ENCODE peak calls at places on chromosomes 7 and 10, in six cellular contexts. Z is H9, B is neuronal stem cell, K is H1, A is mesenchymal stem cell, H is IMR-90. G is an unnamed sample.

GRCh38 chr10:93110472-93111146 is 36.9 kb downstream of the CYP26A1 start:
- DNase-seq in Z (no peak), B (no peak), K (no peak), A (no peak), H (no peak), G (no peak)

GRCh38 chr7:22670422-22670815 is 56.6 kb upstream of the IL6 start:
- DNase-seq in Z (no peak), B (no peak), K (no peak), A (no peak), H (no peak), G (no peak)

GRCh38 chr10:44675086-44675874 is 235.9 kb upstream of the TMEM72 start:
- DNase-seq in Z (no peak), B (no peak), K (no peak), A (no peak), H (no peak), G (no peak)

GRCh38 chr10:23058366-23058765 is 37.0 kb upstream of the MSRB2 start:
- DNase-seq in Z (no peak), B (no peak), K (no peak), A (no peak), H (no peak), G (no peak)

GRCh38 chr7:134593530-134594392 is 44.9 kb downstream of the AKR1B15 start:
- DNase-seq in Z (no peak), B (no peak), K (no peak), A (peak; percentile 87), H (peak; percentile 95), G (peak; percentile 6)

GRCh38 chr7:36683111-36683510 is 41.2 kb downstream of the AOAH start:
- DNase-seq in Z (no peak), B (no peak), K (no peak), A (no peak), H (no peak), G (peak; percentile 83)

GRCh38 chr10:112898540-112899395 is 51.3 kb upstream of the TCF7L2 start:
- DNase-seq in Z (peak; percentile 95), B (peak; percentile 53), K (peak; percentile 85), A (peak; percentile 62), H (peak; percentile 80), G (no peak)

GRCh38 chr7:2465928-2466327 is 10.3 kb downstream of the GRIFIN start:
- DNase-seq in Z (no peak), B (no peak), K (no peak), A (no peak), H (no peak), G (no peak)

GRCh38 chr10:48456361-48456804 is 148.5 kb downstream of the ARHGAP22 start:
- DNase-seq in Z (peak; percentile 32), B (no peak), K (peak; percentile 46), A (peak; percentile 13), H (no peak), G (no peak)

GRCh38 chr10:70312972-70313371 is 29.2 kb upstream of the NPFFR1 start:
- DNase-seq in Z (no peak), B (no peak), K (no peak), A (no peak), H (peak; percentile 29), G (no peak)

GRCh38 chr10:62063795-62064472 is 162.4 kb downstream of the ARID5B start:
- DNase-seq in Z (no peak), B (no peak), K (no peak), A (peak; percentile 46), H (peak; percentile 65), G (peak; percentile 74)
- H4K91ac ChIP-seq in Z (no peak overlapping the region), B (no peak overlapping the region), K (no peak overlapping the region), A (no peak overlapping the region), H (peak overlapping the region; percentile 16), G (no peak overlapping the region)

GRCh38 chr7:132773527-132773956 is 197.3 kb upstream of the PLXNA4 start:
- DNase-seq in Z (no peak), B (no peak), K (no peak), A (no peak), H (peak; percentile 54), G (no peak)

GRCh38 chr7:132778761-132779160 is 202.5 kb upstream of the PLXNA4 start:
- DNase-seq in Z (no peak), B (no peak), K (peak; percentile 38), A (no peak), H (no peak), G (no peak)

GRCh38 chr7:132777956-132778355 is 201.7 kb upstream of the PLXNA4 start:
- DNase-seq in Z (no peak), B (no peak), K (no peak), A (no peak), H (no peak), G (no peak)

GRCh38 chr7:132777419-132777818 is 201.1 kb upstream of the PLXNA4 start:
- DNase-seq in Z (no peak), B (no peak), K (no peak), A (no peak), H (no peak), G (no peak)

DNA sequence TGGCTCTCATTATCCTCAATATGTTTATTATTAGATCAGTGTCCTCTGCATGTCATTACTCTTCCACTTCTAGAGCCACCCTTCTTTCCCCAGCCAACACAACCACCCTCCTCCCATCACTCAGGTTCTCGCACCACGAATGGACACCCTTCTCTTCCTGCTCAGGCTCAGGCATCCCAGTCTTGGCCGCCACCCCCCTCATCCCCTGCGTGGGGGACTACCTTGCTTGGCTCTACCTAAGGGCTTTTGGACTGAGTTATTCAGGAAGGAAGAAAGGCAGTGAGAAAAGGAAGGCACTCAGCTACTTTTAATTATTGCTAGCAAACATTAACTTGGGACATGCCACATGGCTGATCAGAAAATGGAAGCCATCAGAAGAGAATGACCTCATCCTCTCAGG is 199.8 kb upstream of the PLXNA4 start:
- DNase-seq in Z (no peak), B (no peak), K (no peak), A (no peak), H (no peak), G (no peak)
- H2AK5ac ChIP-seq in Z (no peak overlapping the region), B (no peak overlapping the region), K (no peak overlapping the region), A (no peak overlapping the region), H (no peak overlapping the region), G (no peak overlapping the region)

GRCh38 chr7:80848841-80849240 is 70.0 kb downstream of the SEMA3C start:
- DNase-seq in Z (no peak), B (no peak), K (no peak), A (no peak), H (no peak), G (no peak)
- H3K18ac ChIP-seq in Z (no peak overlapping the region), B (no peak overlapping the region), K (no peak overlapping the region), A (no peak overlapping the region), H (no peak overlapping the region), G (no peak overlapping the region)

GRCh38 chr7:78691584-78691983 is 761.9 kb downstream of the MAGI2 start:
- DNase-seq in Z (no peak), B (no peak), K (no peak), A (no peak), H (no peak), G (no peak)
- H4K91ac ChIP-seq in Z (no peak overlapping the region), B (no peak overlapping the region), K (no peak overlapping the region), A (no peak overlapping the region), H (no peak overlapping the region), G (no peak overlapping the region)

DNA sequence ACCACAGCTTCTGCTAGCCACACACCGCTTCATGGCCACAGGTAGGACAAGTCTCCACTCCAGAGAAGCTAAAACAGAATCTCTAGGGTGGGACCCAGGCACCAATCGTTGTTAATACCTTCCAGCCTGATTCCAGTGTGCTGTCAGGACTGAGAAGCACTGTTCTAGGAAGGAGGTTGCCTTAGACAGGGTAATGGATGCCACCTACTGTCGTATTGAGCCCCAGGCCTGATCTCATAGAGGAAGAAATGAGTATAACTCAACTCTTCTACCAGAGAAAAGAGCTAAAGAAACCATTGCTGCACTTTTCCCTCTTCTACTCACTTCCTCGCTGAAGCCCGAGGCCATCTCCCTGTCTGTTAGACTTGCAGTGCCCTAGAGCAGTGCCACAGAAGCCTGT is 31.8 kb downstream of the CNNM1 start:
- DNase-seq in Z (no peak), B (no peak), K (no peak), A (no peak), H (no peak), G (no peak)
- H2AK5ac ChIP-seq in Z (no peak overlapping the region), B (no peak overlapping the region), K (no peak overlapping the region), A (no peak overlapping the region), H (no peak overlapping the region), G (no peak overlapping the region)

DNA sequence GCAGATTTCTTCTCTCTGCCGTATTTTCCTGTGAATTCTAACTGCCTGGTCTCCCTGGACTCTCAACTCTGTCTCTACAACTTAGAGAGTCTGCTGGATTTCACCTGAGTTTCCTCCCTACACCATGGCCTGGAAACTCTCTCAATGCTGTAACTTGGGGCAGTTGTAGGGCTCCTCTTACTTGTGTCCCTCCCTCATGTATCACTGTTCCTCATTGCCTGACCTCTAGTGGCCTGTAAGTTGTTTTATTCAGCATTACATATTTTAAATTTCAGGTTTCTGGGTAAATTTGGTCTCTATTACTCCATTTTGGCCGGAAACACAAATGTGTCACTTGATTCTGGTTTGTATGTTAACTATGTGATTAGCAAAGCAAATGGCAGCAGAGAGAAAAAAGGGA is 70.9 kb downstream of the DYNC1I1 start:
- DNase-seq in Z (no peak), B (no peak), K (no peak), A (no peak), H (no peak), G (no peak)
- H3K18ac ChIP-seq in Z (no peak overlapping the region), B (no peak overlapping the region), K (no peak overlapping the region), A (no peak overlapping the region), H (no peak overlapping the region), G (no peak overlapping the region)

DNA sequence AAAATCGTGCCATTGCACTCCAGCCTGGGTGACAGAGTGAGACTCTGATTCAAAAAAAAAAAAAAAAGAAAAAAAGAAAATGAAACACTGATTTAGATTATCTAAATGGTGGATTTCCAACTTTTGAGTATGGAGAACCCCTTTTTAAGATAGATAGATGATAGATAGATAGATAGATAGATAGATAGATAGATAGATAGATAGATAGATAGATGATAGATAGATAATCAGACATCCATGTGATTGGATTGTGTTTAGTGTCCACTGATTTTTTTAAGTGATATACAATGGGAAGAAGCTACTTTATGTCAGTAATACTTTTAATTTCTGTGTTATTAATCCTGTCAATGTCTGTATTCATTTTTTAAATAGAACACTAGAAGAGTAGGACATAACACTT is 6.0 kb downstream of the OIT3 start:
- DNase-seq in Z (no peak), B (no peak), K (no peak), A (no peak), H (no peak), G (no peak)
- H4K91ac ChIP-seq in Z (no peak overlapping the region), B (no peak overlapping the region), K (no peak overlapping the region), A (no peak overlapping the region), H (no peak overlapping the region), G (no peak overlapping the region)

GRCh38 chr7:51079494-51079893 is 237.1 kb downstream of the COBL start:
- DNase-seq in Z (no peak), B (no peak), K (no peak), A (no peak), H (no peak), G (no peak)
- H2AK5ac ChIP-seq in Z (no peak overlapping the region), B (no peak overlapping the region), K (peak overlapping the region; percentile 32), A (no peak overlapping the region), H (no peak overlapping the region), G (no peak overlapping the region)

GRCh38 chr7:124597509-124597908 is 168.1 kb downstream of the GPR37 start:
- DNase-seq in Z (no peak), B (no peak), K (no peak), A (no peak), H (no peak), G (no peak)

GRCh38 chr7:124603066-124603465 is 162.5 kb downstream of the GPR37 start:
- DNase-seq in Z (no peak), B (no peak), K (no peak), A (no peak), H (peak; percentile 47), G (no peak)
- H3K18ac ChIP-seq in Z (no peak overlapping the region), B (no peak overlapping the region), K (no peak overlapping the region), A (no peak overlapping the region), H (no peak overlapping the region), G (no peak overlapping the region)

G was measured in trophoblast cell.